ENCODE peak calls at places on chromosomes 6 and 20, in six cellular contexts. V, Z, T, E, C and Y are unnamed samples.

GRCh38 chr6:40550096-40550731 is 37.0 kb downstream of the LRFN2 start:
- DNase-seq in C (no peak), T (no peak), E (no peak), Z (peak; percentile 5), V (peak; percentile 44), Y (peak; percentile 19)

GRCh38 chr6:88952065-88952704 is 11.2 kb downstream of the RNGTT start:
- DNase-seq in E (no peak), T (no peak), V (no peak), Z (no peak), C (no peak), Y (peak; percentile 21)

GRCh38 chr6:136506124-136506799 is 44.0 kb downstream of the MAP7 start:
- DNase-seq in V (no peak), E (no peak), Z (no peak), T (no peak), C (no peak), Y (no peak)

GRCh38 chr20:62691485-62691884 is 17.2 kb upstream of the NTSR1 start:
- DNase-seq in C (no peak), T (no peak), V (no peak), E (no peak), Z (peak; percentile 15), Y (no peak)

GRCh38 chr6:134870677-134871498 is 79.0 kb downstream of the ALDH8A1 start:
- DNase-seq in C (no peak), V (no peak), Z (no peak), E (no peak), T (no peak), Y (no peak)

GRCh38 chr6:20180935-20181334 is 31.3 kb downstream of the MBOAT1 start:
- DNase-seq in E (no peak), Z (peak; percentile 0), C (no peak), V (no peak), T (no peak), Y (no peak)

GRCh38 chr6:158018370-158018771 is 36.7 kb downstream of the SYNJ2 start:
- DNase-seq in V (no peak), E (no peak), C (no peak), Z (no peak), T (no peak), Y (no peak)

GRCh38 chr20:8854566-8854965 is 214.3 kb upstream of the PLCB4 start:
- DNase-seq in Z (no peak), C (no peak), T (no peak), V (no peak), E (no peak), Y (no peak)

GRCh38 chr6:158666637-158667359 is 16.9 kb downstream of the SYTL3 start:
- DNase-seq in E (no peak), V (no peak), Z (peak; percentile 38), T (no peak), C (no peak), Y (no peak)

GRCh38 chr20:20859510-20859909 is 147.1 kb upstream of the RALGAPA2 start:
- DNase-seq in T (no peak), C (no peak), Z (no peak), E (no peak), V (no peak), Y (no peak)

GRCh38 chr6:52588710-52589091 is 11.8 kb upstream of the TRAM2 start:
- DNase-seq in V (no peak), Z (no peak), E (no peak), C (no peak), T (no peak), Y (no peak)

GRCh38 chr6:129317931-129318820 is 391.8 kb downstream of the ARHGAP18 start:
- DNase-seq in Z (no peak), T (no peak), V (no peak), C (no peak), E (no peak), Y (peak; percentile 64)

GRCh38 chr20:53162251-53162835 is 190.2 kb downstream of the TSHZ2 start:
- DNase-seq in V (peak; percentile 42), T (no peak), C (no peak), Z (no peak), E (no peak), Y (peak; percentile 33)

GRCh38 chr20:45545754-45546453 is 1.3 kb downstream of the EPPIN start:
- DNase-seq in C (no peak), T (no peak), E (no peak), Z (no peak), V (peak; percentile 21), Y (peak; percentile 15)

GRCh38 chr20:48797275-48797825 is 30.4 kb downstream of the PREX1 start:
- DNase-seq in T (no peak), C (no peak), V (no peak), Z (no peak), E (no peak), Y (no peak)

GRCh38 chr6:90896165-90896549 is 309.3 kb upstream of the MAP3K7 start:
- DNase-seq in V (no peak), T (no peak), E (no peak), Z (no peak), C (no peak), Y (no peak)

GRCh38 chr6:148263010-148263409 is 79.6 kb upstream of the SASH1 start:
- DNase-seq in T (no peak), V (no peak), Z (no peak), E (no peak), C (no peak), Y (no peak)

GRCh38 chr6:96152114-96152708 is 136.4 kb downstream of the FUT9 start:
- DNase-seq in T (no peak), E (no peak), V (no peak), C (no peak), Z (no peak), Y (no peak)

GRCh38 chr20:19098092-19098491 is 114.3 kb upstream of the SLC24A3 start:
- DNase-seq in Z (no peak), E (no peak), T (no peak), C (no peak), V (no peak), Y (no peak)

GRCh38 chr20:41330343-41330720 is 10.3 kb upstream of the LPIN3 start:
- DNase-seq in Z (no peak), T (no peak), E (no peak), V (no peak), C (no peak), Y (no peak)

GRCh38 chr20:25319241-25320034 is 71.2 kb downstream of the ABHD12 start:
- DNase-seq in Z (no peak), E (no peak), C (no peak), V (no peak), T (no peak), Y (no peak)

GRCh38 chr6:13687917-13688351 is 23.7 kb downstream of the RANBP9 start:
- DNase-seq in E (no peak), C (no peak), V (no peak), T (no peak), Z (no peak), Y (no peak)

GRCh38 chr20:50379049-50379990 is 130.9 kb upstream of the PTPN1 start:
- DNase-seq in E (no peak), Z (no peak), V (no peak), T (no peak), C (no peak), Y (peak; percentile 54)

GRCh38 chr6:110876170-110876773 is 1.7 kb downstream of the AMD1 start:
- DNase-seq in C (peak; percentile 76), E (peak; percentile 45), T (peak; percentile 8), Z (peak; percentile 52), V (peak; percentile 73), Y (peak; percentile 85)

GRCh38 chr20:40218296-40218955 is 470.6 kb downstream of the MAFB start:
- DNase-seq in V (no peak), C (no peak), T (no peak), Z (no peak), E (no peak), Y (no peak)

GRCh38 chr20:63150911-63151531 is 64.9 kb downstream of the YTHDF1 start:
- DNase-seq in C (no peak), V (no peak), T (no peak), E (no peak), Z (no peak), Y (no peak)

GRCh38 chr6:15266423-15266996 is 20.6 kb downstream of the JARID2 start:
- DNase-seq in V (no peak), C (no peak), T (no peak), Z (no peak), E (no peak), Y (no peak)

GRCh38 chr20:8414611-8415274 is 282.7 kb downstream of the PLCB1 start:
- DNase-seq in T (no peak), E (no peak), V (peak; percentile 6), Z (no peak), C (no peak), Y (no peak)

GRCh38 chr20:32282461-32282860 is 5.0 kb downstream of the KIF3B start:
- DNase-seq in T (no peak), V (no peak), C (no peak), E (no peak), Z (no peak), Y (no peak)